ENCODE peak calls at places on chromosomes 7 and 10, in seven cellular contexts. One of them, this sample, is unnamed.

GRCh38 chr7:93574646-93575554 is at the start of gene CALCR:
- DNase-seq in A673: peak
- DNase-seq in GM13977: no peak
- DNase-seq in endothelial cell: peak
- DNase-seq in dorsolateral prefrontal cortex: no peak
- DNase-seq in epithelial cell of esophagus: peak
- DNase-seq in left ventricle myocardium inferior: no peak
- DNase-seq in this sample: peak

GRCh38 chr10:3735175-3735574 is 49.8 kb downstream of the KLF6 start:
- DNase-seq in GM13977: no peak
- DNase-seq in epithelial cell of esophagus: no peak
- DNase-seq in dorsolateral prefrontal cortex: no peak
- DNase-seq in A673: no peak
- DNase-seq in endothelial cell: no peak
- DNase-seq in left ventricle myocardium inferior: no peak
- DNase-seq in this sample: no peak

GRCh38 chr10:26588611-26589010 is 108.9 kb upstream of the PDSS1 start:
- DNase-seq in epithelial cell of esophagus: no peak
- DNase-seq in left ventricle myocardium inferior: no peak
- DNase-seq in GM13977: no peak
- DNase-seq in A673: no peak
- DNase-seq in endothelial cell: no peak
- DNase-seq in dorsolateral prefrontal cortex: no peak
- DNase-seq in this sample: no peak

GRCh38 chr7:114695182-114695581 is 226.7 kb upstream of the MDFIC start:
- DNase-seq in epithelial cell of esophagus: no peak
- DNase-seq in A673: no peak
- DNase-seq in dorsolateral prefrontal cortex: no peak
- DNase-seq in GM13977: no peak
- DNase-seq in left ventricle myocardium inferior: no peak
- DNase-seq in endothelial cell: no peak
- DNase-seq in this sample: no peak

GRCh38 chr10:111085690-111086353 is 9.0 kb downstream of the ADRA2A start:
- DNase-seq in left ventricle myocardium inferior: no peak
- DNase-seq in dorsolateral prefrontal cortex: no peak
- DNase-seq in epithelial cell of esophagus: no peak
- DNase-seq in GM13977: no peak
- DNase-seq in endothelial cell: no peak
- DNase-seq in A673: no peak
- DNase-seq in this sample: peak

GRCh38 chr10:17617031-17617911 is at the start of gene HACD1:
- DNase-seq in left ventricle myocardium inferior: peak
- DNase-seq in dorsolateral prefrontal cortex: peak
- DNase-seq in GM13977: peak
- DNase-seq in A673: peak
- DNase-seq in endothelial cell: peak
- DNase-seq in epithelial cell of esophagus: peak
- DNase-seq in this sample: peak

GRCh38 chr10:75347211-75347610 is 54.4 kb downstream of the ZNF503 start:
- DNase-seq in dorsolateral prefrontal cortex: no peak
- DNase-seq in A673: no peak
- DNase-seq in endothelial cell: no peak
- DNase-seq in GM13977: no peak
- DNase-seq in epithelial cell of esophagus: no peak
- DNase-seq in left ventricle myocardium inferior: no peak
- DNase-seq in this sample: no peak

GRCh38 chr7:79454325-79454960 is 976 bp upstream of the MAGI2 start:
- DNase-seq in left ventricle myocardium inferior: peak
- DNase-seq in endothelial cell: peak
- DNase-seq in A673: peak
- DNase-seq in epithelial cell of esophagus: peak
- DNase-seq in GM13977: peak
- DNase-seq in dorsolateral prefrontal cortex: peak
- DNase-seq in this sample: peak

GRCh38 chr10:86064219-86064618 is 302.4 kb downstream of the GRID1 start:
- DNase-seq in GM13977: no peak
- DNase-seq in dorsolateral prefrontal cortex: no peak
- DNase-seq in left ventricle myocardium inferior: no peak
- DNase-seq in endothelial cell: no peak
- DNase-seq in epithelial cell of esophagus: no peak
- DNase-seq in A673: no peak
- DNase-seq in this sample: no peak

GRCh38 chr10:131206136-131206995 is 105.2 kb downstream of the TCERG1L start:
- DNase-seq in epithelial cell of esophagus: no peak
- DNase-seq in endothelial cell: no peak
- DNase-seq in dorsolateral prefrontal cortex: peak
- DNase-seq in left ventricle myocardium inferior: no peak
- DNase-seq in A673: no peak
- DNase-seq in GM13977: no peak
- DNase-seq in this sample: peak

GRCh38 chr10:52474265-52474664 is 160.2 kb downstream of the DKK1 start:
- DNase-seq in epithelial cell of esophagus: no peak
- DNase-seq in endothelial cell: no peak
- DNase-seq in GM13977: no peak
- DNase-seq in A673: no peak
- DNase-seq in left ventricle myocardium inferior: no peak
- DNase-seq in dorsolateral prefrontal cortex: no peak
- DNase-seq in this sample: no peak

GRCh38 chr10:482848-483247 is 206.6 kb downstream of the DIP2C start:
- DNase-seq in GM13977: no peak
- DNase-seq in dorsolateral prefrontal cortex: no peak
- DNase-seq in epithelial cell of esophagus: no peak
- DNase-seq in endothelial cell: no peak
- DNase-seq in left ventricle myocardium inferior: no peak
- DNase-seq in A673: no peak
- DNase-seq in this sample: no peak

DNA sequence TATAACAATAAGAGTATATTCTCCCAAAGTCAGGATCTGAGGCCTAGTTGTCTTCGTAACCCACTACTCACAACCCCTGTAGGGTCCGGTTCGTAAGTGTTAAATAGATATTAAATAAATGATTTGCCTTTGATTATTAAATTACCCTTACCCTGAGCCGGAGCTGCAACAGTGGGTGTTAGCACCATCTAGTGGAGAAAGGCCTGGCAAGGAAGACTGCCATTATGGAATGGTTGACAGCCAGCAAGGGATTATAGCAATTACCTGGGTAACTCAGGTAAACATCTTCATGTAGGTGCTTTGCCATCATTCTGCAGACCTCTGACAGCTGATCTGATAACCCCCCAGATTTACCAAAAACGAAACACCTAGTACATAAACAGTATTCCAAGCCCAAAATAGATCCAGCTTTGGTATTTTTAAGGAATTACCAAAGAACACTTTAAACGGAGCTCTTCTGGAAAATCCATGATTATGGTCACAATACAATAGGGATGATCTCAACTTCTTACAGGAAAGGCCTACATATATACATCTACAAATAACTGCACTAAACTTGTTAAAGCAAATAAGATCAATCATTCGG is 69.8 kb downstream of the HTR7 start:
- DNase-seq in GM13977: no peak
- DNase-seq in dorsolateral prefrontal cortex: no peak
- DNase-seq in left ventricle myocardium inferior: no peak
- DNase-seq in epithelial cell of esophagus: peak
- DNase-seq in endothelial cell: peak
- DNase-seq in A673: peak
- DNase-seq in this sample: no peak
- TF ChIP-seq CTCF in GM13977: peak
- TF ChIP-seq CTCF in dorsolateral prefrontal cortex: peak
- TF ChIP-seq CTCF in left ventricle myocardium inferior: peak
- TF ChIP-seq CTCF in epithelial cell of esophagus: peak
- TF ChIP-seq CTCF in endothelial cell: peak
- TF ChIP-seq CTCF in A673: peak
- TF ChIP-seq CTCF in this sample: no peak

GRCh38 chr10:71779641-71780040 is 6.3 kb upstream of the VSIR start:
- DNase-seq in dorsolateral prefrontal cortex: no peak
- DNase-seq in left ventricle myocardium inferior: no peak
- DNase-seq in endothelial cell: no peak
- DNase-seq in epithelial cell of esophagus: no peak
- DNase-seq in A673: no peak
- DNase-seq in GM13977: no peak
- DNase-seq in this sample: no peak

GRCh38 chr10:71774916-71775702 is 1.8 kb upstream of the VSIR start:
- DNase-seq in endothelial cell: no peak
- DNase-seq in epithelial cell of esophagus: no peak
- DNase-seq in left ventricle myocardium inferior: peak
- DNase-seq in A673: no peak
- DNase-seq in dorsolateral prefrontal cortex: no peak
- DNase-seq in GM13977: no peak
- DNase-seq in this sample: no peak

GRCh38 chr10:71778071-71778470 is 4.8 kb upstream of the VSIR start:
- DNase-seq in GM13977: no peak
- DNase-seq in endothelial cell: no peak
- DNase-seq in dorsolateral prefrontal cortex: no peak
- DNase-seq in left ventricle myocardium inferior: no peak
- DNase-seq in epithelial cell of esophagus: no peak
- DNase-seq in A673: no peak
- DNase-seq in this sample: no peak

GRCh38 chr10:71777213-71777985 is 4.1 kb upstream of the VSIR start:
- DNase-seq in epithelial cell of esophagus: no peak
- DNase-seq in A673: no peak
- DNase-seq in left ventricle myocardium inferior: no peak
- DNase-seq in dorsolateral prefrontal cortex: no peak
- DNase-seq in endothelial cell: no peak
- DNase-seq in GM13977: no peak
- DNase-seq in this sample: no peak

DNA sequence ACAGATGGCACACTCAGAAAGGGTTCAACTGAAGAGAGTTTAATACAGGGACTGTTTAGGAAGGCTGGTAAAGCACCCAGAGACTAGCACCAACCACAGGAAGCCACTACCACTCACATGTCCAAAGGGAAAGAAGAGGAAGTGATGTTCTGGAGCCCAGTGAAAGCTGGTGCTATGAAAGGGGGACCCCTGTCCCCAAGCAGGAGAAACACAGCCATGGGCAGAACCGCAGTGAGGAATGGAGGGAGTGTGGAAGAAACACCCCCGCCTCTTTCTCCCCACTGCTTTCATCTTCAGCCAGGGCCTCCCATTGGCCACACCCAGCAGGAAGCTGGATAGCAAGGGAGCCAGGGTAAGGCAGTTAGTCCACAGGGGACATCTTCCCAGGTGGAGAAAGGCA is 3.2 kb upstream of the VSIR start:
- DNase-seq in left ventricle myocardium inferior: no peak
- DNase-seq in epithelial cell of esophagus: no peak
- DNase-seq in dorsolateral prefrontal cortex: no peak
- DNase-seq in A673: no peak
- DNase-seq in GM13977: no peak
- DNase-seq in endothelial cell: no peak
- DNase-seq in this sample: no peak
- TF ChIP-seq CTCF in left ventricle myocardium inferior: no peak
- TF ChIP-seq CTCF in epithelial cell of esophagus: no peak
- TF ChIP-seq CTCF in dorsolateral prefrontal cortex: no peak
- TF ChIP-seq CTCF in A673: no peak
- TF ChIP-seq CTCF in GM13977: no peak
- TF ChIP-seq CTCF in endothelial cell: no peak
- TF ChIP-seq CTCF in this sample: no peak

GRCh38 chr7:47474937-47475879 is 106.7 kb downstream of the TNS3 start:
- DNase-seq in dorsolateral prefrontal cortex: no peak
- DNase-seq in A673: no peak
- DNase-seq in epithelial cell of esophagus: peak
- DNase-seq in GM13977: peak
- DNase-seq in endothelial cell: no peak
- DNase-seq in left ventricle myocardium inferior: peak
- DNase-seq in this sample: no peak
- TF ChIP-seq CTCF in dorsolateral prefrontal cortex: no peak
- TF ChIP-seq CTCF in A673: no peak
- TF ChIP-seq CTCF in epithelial cell of esophagus: no peak
- TF ChIP-seq CTCF in GM13977: no peak
- TF ChIP-seq CTCF in endothelial cell: no peak
- TF ChIP-seq CTCF in left ventricle myocardium inferior: peak
- TF ChIP-seq CTCF in this sample: no peak

DNA sequence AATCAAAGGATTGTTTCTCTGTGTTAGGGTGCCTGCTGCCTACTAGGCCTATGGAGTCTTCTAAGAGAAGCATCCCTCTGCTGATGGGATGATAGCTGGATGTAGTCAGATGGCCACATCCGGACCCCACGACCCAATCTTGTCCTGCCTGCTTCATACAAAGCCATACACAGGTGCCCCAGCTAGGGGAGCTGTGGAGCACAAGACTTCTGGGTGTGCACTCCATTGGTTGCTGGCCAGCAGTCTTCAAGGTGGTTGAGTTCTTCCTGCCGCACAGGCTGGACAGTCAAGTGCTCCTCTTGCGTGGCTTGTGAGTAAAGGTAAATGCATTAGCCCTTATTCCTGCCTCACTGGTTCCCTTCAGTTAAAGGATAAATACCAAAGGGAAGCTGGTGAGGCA is 120.2 kb downstream of the TEX36 start:
- DNase-seq in dorsolateral prefrontal cortex: no peak
- DNase-seq in epithelial cell of esophagus: no peak
- DNase-seq in endothelial cell: no peak
- DNase-seq in GM13977: no peak
- DNase-seq in left ventricle myocardium inferior: no peak
- DNase-seq in A673: no peak
- DNase-seq in this sample: no peak
- TF ChIP-seq CTCF in dorsolateral prefrontal cortex: no peak
- TF ChIP-seq CTCF in epithelial cell of esophagus: peak
- TF ChIP-seq CTCF in endothelial cell: no peak
- TF ChIP-seq CTCF in GM13977: no peak
- TF ChIP-seq CTCF in left ventricle myocardium inferior: no peak
- TF ChIP-seq CTCF in A673: peak
- TF ChIP-seq CTCF in this sample: peak

GRCh38 chr10:6135589-6136168 is 46.8 kb downstream of the RBM17 start:
- DNase-seq in left ventricle myocardium inferior: no peak
- DNase-seq in GM13977: no peak
- DNase-seq in dorsolateral prefrontal cortex: no peak
- DNase-seq in epithelial cell of esophagus: no peak
- DNase-seq in endothelial cell: no peak
- DNase-seq in A673: no peak
- DNase-seq in this sample: no peak

GRCh38 chr10:6138456-6138855 is 49.6 kb downstream of the RBM17 start:
- DNase-seq in GM13977: no peak
- DNase-seq in left ventricle myocardium inferior: no peak
- DNase-seq in A673: no peak
- DNase-seq in epithelial cell of esophagus: no peak
- DNase-seq in dorsolateral prefrontal cortex: no peak
- DNase-seq in endothelial cell: no peak
- DNase-seq in this sample: no peak

GRCh38 chr10:6134099-6134880 is 45.5 kb downstream of the RBM17 start:
- DNase-seq in dorsolateral prefrontal cortex: no peak
- DNase-seq in GM13977: no peak
- DNase-seq in A673: no peak
- DNase-seq in epithelial cell of esophagus: no peak
- DNase-seq in endothelial cell: no peak
- DNase-seq in left ventricle myocardium inferior: no peak
- DNase-seq in this sample: no peak

GRCh38 chr10:6135039-6135438 is 46.2 kb downstream of the RBM17 start:
- DNase-seq in left ventricle myocardium inferior: no peak
- DNase-seq in endothelial cell: no peak
- DNase-seq in A673: no peak
- DNase-seq in dorsolateral prefrontal cortex: no peak
- DNase-seq in GM13977: peak
- DNase-seq in epithelial cell of esophagus: no peak
- DNase-seq in this sample: no peak

GRCh38 chr10:6136215-6137201 is 47.7 kb downstream of the RBM17 start:
- DNase-seq in epithelial cell of esophagus: peak
- DNase-seq in dorsolateral prefrontal cortex: peak
- DNase-seq in left ventricle myocardium inferior: no peak
- DNase-seq in endothelial cell: no peak
- DNase-seq in A673: no peak
- DNase-seq in GM13977: peak
- DNase-seq in this sample: no peak
- TF ChIP-seq CTCF in epithelial cell of esophagus: no peak
- TF ChIP-seq CTCF in dorsolateral prefrontal cortex: no peak
- TF ChIP-seq CTCF in left ventricle myocardium inferior: no peak
- TF ChIP-seq CTCF in endothelial cell: no peak
- TF ChIP-seq CTCF in A673: no peak
- TF ChIP-seq CTCF in GM13977: no peak
- TF ChIP-seq CTCF in this sample: no peak